ENCODE peak calls at places on chromosomes 5 and 9, in ten cellular contexts. X, D, A, B, L, T, K, S, H and C are unnamed samples.

GRCh38 chr9:131731237-131731995 is 8.5 kb downstream of the RAPGEF1 start:
- DNase-seq in L (peak), D (peak), A (no peak), X (no peak), B (no peak), K (no peak), T (no peak), H (peak), S (peak), C (peak)

GRCh38 chr5:138334867-138335447 is 3.1 kb upstream of the FAM53C start:
- DNase-seq in S (peak), H (peak), T (no peak), D (no peak), B (no peak), K (no peak), X (peak), A (no peak), L (no peak), C (peak)

GRCh38 chr9:129221233-129221632 is 43.2 kb upstream of the IER5L start:
- DNase-seq in L (no peak), S (peak), B (no peak), A (no peak), K (no peak), H (peak), X (no peak), T (no peak), D (peak), C (no peak)

GRCh38 chr5:95873351-95873750 is 50.8 kb upstream of the GLRX start:
- DNase-seq in L (no peak), X (no peak), T (no peak), S (no peak), H (no peak), K (no peak), B (no peak), D (no peak), A (no peak), C (no peak)

GRCh38 chr5:181204561-181205401 is at the start of gene TRIM7:
- DNase-seq in T (no peak), K (peak), A (no peak), H (no peak), S (peak), B (no peak), X (peak), D (peak), L (no peak), C (no peak)

GRCh38 chr5:58944221-58944620 is 361.3 kb downstream of the RAB3C start:
- DNase-seq in T (no peak), K (no peak), S (no peak), L (no peak), H (no peak), B (no peak), A (no peak), D (no peak), X (no peak), C (peak)

GRCh38 chr9:121508415-121508814 is 8.8 kb upstream of the GGTA1 start:
- DNase-seq in S (no peak), D (no peak), K (no peak), B (no peak), T (no peak), X (no peak), A (no peak), H (no peak), L (no peak), C (no peak)

GRCh38 chr9:134629586-134630392 is 11.8 kb upstream of the COL5A1 start:
- DNase-seq in H (no peak), X (no peak), K (no peak), D (no peak), S (no peak), B (no peak), L (no peak), T (no peak), A (no peak), C (no peak)

GRCh38 chr5:15105799-15106393 is 234.3 kb upstream of the ANKH start:
- DNase-seq in B (peak), S (peak), H (peak), L (peak), K (peak), D (peak), A (peak), T (peak), X (peak), C (peak)

GRCh38 chr9:36632892-36633291 is 60.2 kb downstream of the MELK start:
- DNase-seq in L (no peak), K (no peak), D (peak), A (no peak), B (no peak), T (peak), H (peak), X (peak), S (no peak), C (peak)